ENCODE peak calls at places on chromosomes 2 and 18, in five cellular contexts. One of them, this sample, is unnamed.

GRCh38 chr2:113281920-113282746 is 3.4 kb upstream of the PAX8 start:
- DNase-seq in H9: no peak
- DNase-seq in IMR-90: peak; percentile 10
- DNase-seq in mesenchymal stem cell: no peak
- DNase-seq in H1: no peak
- DNase-seq in this sample: no peak

GRCh38 chr2:85659324-85659981 is 8.5 kb downstream of the SFTPB start:
- DNase-seq in H9: no peak
- DNase-seq in IMR-90: no peak
- DNase-seq in mesenchymal stem cell: no peak
- DNase-seq in H1: no peak
- DNase-seq in this sample: no peak

GRCh38 chr2:135052997-135053474 is 944 bp downstream of the RAB3GAP1 start:
- DNase-seq in H9: no peak
- DNase-seq in IMR-90: no peak
- DNase-seq in mesenchymal stem cell: no peak
- DNase-seq in H1: no peak
- DNase-seq in this sample: no peak

GRCh38 chr2:164538250-164538866 is 82.9 kb downstream of the GRB14 start:
- DNase-seq in H9: no peak
- DNase-seq in IMR-90: peak; percentile 29
- DNase-seq in mesenchymal stem cell: peak; percentile 51
- DNase-seq in H1: no peak
- DNase-seq in this sample: peak; percentile 26

GRCh38 chr2:43825841-43826240 is 12.8 kb downstream of the ABCG5 start:
- DNase-seq in H9: no peak
- DNase-seq in IMR-90: no peak
- DNase-seq in mesenchymal stem cell: no peak
- DNase-seq in H1: no peak
- DNase-seq in this sample: no peak

GRCh38 chr2:242031481-242032019 is 162.0 kb downstream of the RTP5 start:
- DNase-seq in H9: peak; percentile 15
- DNase-seq in IMR-90: peak; percentile 95
- DNase-seq in mesenchymal stem cell: peak; percentile 91
- DNase-seq in H1: no peak
- DNase-seq in this sample: no peak

GRCh38 chr18:52715961-52716360 is 376.0 kb downstream of the DCC start:
- DNase-seq in H9: no peak
- DNase-seq in IMR-90: no peak
- DNase-seq in mesenchymal stem cell: no peak
- DNase-seq in H1: no peak
- DNase-seq in this sample: no peak

GRCh38 chr2:112958428-112959108 is 19.2 kb upstream of the IL36G start:
- DNase-seq in H9: peak; percentile 49
- DNase-seq in IMR-90: peak; percentile 57
- DNase-seq in mesenchymal stem cell: peak; percentile 68
- DNase-seq in H1: no peak
- DNase-seq in this sample: peak; percentile 37

GRCh38 chr2:235936493-235936892 is 231.7 kb downstream of the GBX2 start:
- DNase-seq in H9: peak; percentile 56
- DNase-seq in IMR-90: no peak
- DNase-seq in mesenchymal stem cell: no peak
- DNase-seq in H1: no peak
- DNase-seq in this sample: no peak

GRCh38 chr2:144132357-144132756 is 387.6 kb downstream of the ZEB2 start:
- DNase-seq in H9: no peak
- DNase-seq in IMR-90: peak; percentile 93
- DNase-seq in mesenchymal stem cell: peak; percentile 71
- DNase-seq in H1: no peak
- DNase-seq in this sample: no peak

GRCh38 chr2:128158171-128158570 is 67.2 kb downstream of the UGGT1 start:
- DNase-seq in H9: no peak
- DNase-seq in IMR-90: no peak
- DNase-seq in mesenchymal stem cell: no peak
- DNase-seq in H1: no peak
- DNase-seq in this sample: no peak

GRCh38 chr2:231673348-231673770 is 35.0 kb upstream of the PTMA start:
- DNase-seq in H9: peak; percentile 98
- DNase-seq in IMR-90: peak; percentile 28
- DNase-seq in mesenchymal stem cell: peak; percentile 85
- DNase-seq in H1: peak; percentile 90
- DNase-seq in this sample: no peak

GRCh38 chr2:110858135-110858737 is 125.9 kb downstream of the ACOXL start:
- DNase-seq in H9: peak; percentile 47
- DNase-seq in IMR-90: no peak
- DNase-seq in mesenchymal stem cell: no peak
- DNase-seq in H1: no peak
- DNase-seq in this sample: no peak

GRCh38 chr18:45384137-45384998 is 230.9 kb upstream of the SLC14A2 start:
- DNase-seq in H9: peak; percentile 72
- DNase-seq in IMR-90: peak; percentile 35
- DNase-seq in mesenchymal stem cell: peak; percentile 51
- DNase-seq in H1: peak; percentile 19
- DNase-seq in this sample: peak; percentile 70

GRCh38 chr18:48999569-48999968 is 48.8 kb upstream of the SMAD7 start:
- DNase-seq in H9: no peak
- DNase-seq in IMR-90: no peak
- DNase-seq in mesenchymal stem cell: no peak
- DNase-seq in H1: no peak
- DNase-seq in this sample: no peak

GRCh38 chr2:85769987-85770362 is 16.2 kb downstream of the ATOH8 start:
- DNase-seq in H9: no peak
- DNase-seq in IMR-90: no peak
- DNase-seq in mesenchymal stem cell: no peak
- DNase-seq in H1: no peak
- DNase-seq in this sample: no peak

GRCh38 chr2:121093735-121094520 is 191.1 kb downstream of the TFCP2L1 start:
- DNase-seq in H9: no peak
- DNase-seq in IMR-90: peak; percentile 42
- DNase-seq in mesenchymal stem cell: peak; percentile 6
- DNase-seq in H1: no peak
- DNase-seq in this sample: no peak

GRCh38 chr2:122543815-122544214 is 788.4 kb downstream of the TSN start:
- DNase-seq in H9: no peak
- DNase-seq in IMR-90: peak; percentile 52
- DNase-seq in mesenchymal stem cell: no peak
- DNase-seq in H1: no peak
- DNase-seq in this sample: no peak

GRCh38 chr2:100988630-100989417 is 13.3 kb upstream of the RPL31 start:
- DNase-seq in H9: no peak
- DNase-seq in IMR-90: peak; percentile 43
- DNase-seq in mesenchymal stem cell: peak; percentile 69
- DNase-seq in H1: no peak
- DNase-seq in this sample: no peak

GRCh38 chr2:12048551-12048950 is 302.1 kb downstream of the LPIN1 start:
- DNase-seq in H9: peak; percentile 58
- DNase-seq in IMR-90: no peak
- DNase-seq in mesenchymal stem cell: no peak
- DNase-seq in H1: no peak
- DNase-seq in this sample: no peak

GRCh38 chr2:88537640-88538039 is 85.1 kb upstream of the FOXI3 start:
- DNase-seq in H9: peak; percentile 59
- DNase-seq in IMR-90: no peak
- DNase-seq in mesenchymal stem cell: no peak
- DNase-seq in H1: peak; percentile 9
- DNase-seq in this sample: no peak

GRCh38 chr18:11955299-11956029 is 25.8 kb upstream of the IMPA2 start:
- DNase-seq in H9: peak; percentile 82
- DNase-seq in IMR-90: peak; percentile 87
- DNase-seq in mesenchymal stem cell: peak; percentile 95
- DNase-seq in H1: no peak
- DNase-seq in this sample: no peak
- H4K91ac ChIP-seq in H9: no peak overlapping the region
- H4K91ac ChIP-seq in IMR-90: peak overlapping the region; percentile 63
- H4K91ac ChIP-seq in mesenchymal stem cell: no peak overlapping the region
- H4K91ac ChIP-seq in H1: no peak overlapping the region
- H4K91ac ChIP-seq in this sample: no peak overlapping the region

DNA sequence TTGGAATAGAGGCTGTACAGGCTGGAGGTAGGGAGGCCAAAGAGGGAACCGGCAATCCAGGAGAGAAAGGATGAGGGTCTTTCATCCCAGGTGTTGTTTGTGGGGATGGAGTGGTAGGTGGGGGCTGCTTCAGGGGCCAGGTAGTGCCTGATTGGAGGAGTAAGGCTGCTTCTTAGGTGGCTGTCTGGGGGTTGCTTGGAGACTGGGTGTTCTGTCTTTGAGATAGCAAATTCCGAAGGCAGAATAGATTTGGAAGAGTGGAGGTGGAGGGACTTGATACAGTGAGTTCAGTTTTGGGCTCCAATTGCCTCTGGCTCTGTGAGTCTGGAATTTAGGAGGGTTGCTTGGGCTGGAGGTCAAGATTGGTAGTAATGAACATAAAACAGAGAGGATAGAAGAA is 5.9 kb downstream of the ZNF532 start:
- DNase-seq in H9: no peak
- DNase-seq in IMR-90: no peak
- DNase-seq in mesenchymal stem cell: no peak
- DNase-seq in H1: no peak
- DNase-seq in this sample: no peak
- H3K27ac ChIP-seq in H9: no peak overlapping the region
- H3K27ac ChIP-seq in IMR-90: no peak overlapping the region
- H3K27ac ChIP-seq in mesenchymal stem cell: peak overlapping the region; percentile 16
- H3K27ac ChIP-seq in H1: no peak overlapping the region
- H3K27ac ChIP-seq in this sample: no peak overlapping the region

GRCh38 chr2:218878486-218878885 is 2.2 kb upstream of the WNT10A start:
- DNase-seq in H9: no peak
- DNase-seq in IMR-90: no peak
- DNase-seq in mesenchymal stem cell: no peak
- DNase-seq in H1: no peak
- DNase-seq in this sample: no peak

GRCh38 chr2:218877891-218878290 is 2.8 kb upstream of the WNT10A start:
- DNase-seq in H9: no peak
- DNase-seq in IMR-90: no peak
- DNase-seq in mesenchymal stem cell: no peak
- DNase-seq in H1: no peak
- DNase-seq in this sample: no peak

GRCh38 chr2:218875692-218876246 is 4.9 kb upstream of the WNT10A start:
- DNase-seq in H9: no peak
- DNase-seq in IMR-90: no peak
- DNase-seq in mesenchymal stem cell: no peak
- DNase-seq in H1: no peak
- DNase-seq in this sample: no peak

GRCh38 chr2:218876562-218877219 is 4.0 kb upstream of the WNT10A start:
- DNase-seq in H9: peak; percentile 81
- DNase-seq in IMR-90: peak; percentile 56
- DNase-seq in mesenchymal stem cell: peak; percentile 71
- DNase-seq in H1: no peak
- DNase-seq in this sample: peak; percentile 81

DNA sequence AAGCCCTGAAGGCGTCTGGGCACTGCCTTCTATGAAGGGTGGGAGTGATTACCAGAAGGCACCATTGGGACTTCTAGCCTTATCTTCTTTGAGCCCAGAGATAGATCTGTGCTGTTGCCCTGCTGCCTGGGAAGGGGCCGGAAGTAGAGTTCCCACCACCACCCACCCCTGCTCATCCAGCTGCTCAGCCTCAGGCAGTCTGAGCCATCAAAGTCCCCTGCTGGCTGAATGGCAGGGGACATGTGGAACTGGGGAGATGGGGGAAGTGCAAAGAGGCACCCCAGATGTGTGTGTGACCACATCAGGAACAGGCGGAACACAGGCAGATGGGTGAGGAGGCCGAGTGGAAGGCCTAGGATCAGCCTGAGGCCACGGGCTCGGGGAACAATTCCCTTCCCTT is 3.3 kb upstream of the WNT10A start:
- DNase-seq in H9: no peak
- DNase-seq in IMR-90: no peak
- DNase-seq in mesenchymal stem cell: no peak
- DNase-seq in H1: no peak
- DNase-seq in this sample: no peak
- H4K91ac ChIP-seq in H9: no peak overlapping the region
- H4K91ac ChIP-seq in IMR-90: no peak overlapping the region
- H4K91ac ChIP-seq in mesenchymal stem cell: no peak overlapping the region
- H4K91ac ChIP-seq in H1: no peak overlapping the region
- H4K91ac ChIP-seq in this sample: no peak overlapping the region

DNA sequence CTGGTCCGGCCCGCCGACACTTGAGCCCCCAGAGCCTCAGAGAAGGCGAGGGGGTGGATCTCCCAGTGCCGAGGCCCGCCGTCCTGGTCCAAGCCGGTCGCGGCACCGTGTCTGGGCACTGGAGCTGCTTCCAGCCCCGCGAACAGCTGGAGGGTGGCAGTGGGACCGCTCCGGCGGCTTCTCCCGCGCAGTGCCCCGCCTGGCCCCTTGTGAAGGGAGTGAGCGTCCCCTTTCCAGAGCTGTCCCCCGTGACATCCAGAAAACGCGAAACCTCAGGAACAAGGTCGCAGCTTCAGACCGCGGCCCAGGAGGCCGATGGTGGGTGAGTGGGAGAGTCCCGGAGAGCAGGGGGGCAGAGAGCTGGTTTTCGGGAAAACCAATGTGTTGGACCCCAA is 579 bp upstream of the EMX1 start:
- DNase-seq in H9: peak; percentile 65
- DNase-seq in IMR-90: no peak
- DNase-seq in mesenchymal stem cell: no peak
- DNase-seq in H1: no peak
- DNase-seq in this sample: no peak
- H3K27ac ChIP-seq in H9: no peak overlapping the region
- H3K27ac ChIP-seq in IMR-90: no peak overlapping the region
- H3K27ac ChIP-seq in mesenchymal stem cell: no peak overlapping the region
- H3K27ac ChIP-seq in H1: no peak overlapping the region
- H3K27ac ChIP-seq in this sample: no peak overlapping the region

This sample was measured in neuronal stem cell.